ENCODE peak calls at places on chromosomes 5 and 9, in five cellular contexts. F is prostate gland, D is GM12891, C is NB4, L is K562. P is an unnamed sample.

GRCh38 chr9:116395409-116396037 is 241.9 kb downstream of the PAPPA start:
- DNase-seq in C (no peak), D (no peak), L (no peak), F (no peak), P (peak; percentile 68)

GRCh38 chr5:90898330-90899013 is 339.9 kb downstream of the ADGRV1 start:
- DNase-seq in L (no peak), F (no peak), C (no peak), D (no peak), P (no peak)

GRCh38 chr9:132412089-132412488 is 2.1 kb downstream of the CFAP77 start:
- DNase-seq in D (no peak), F (no peak), L (peak; percentile 43), C (peak; percentile 42), P (peak; percentile 41)

GRCh38 chr5:149002053-149002452 is 60.8 kb downstream of the SH3TC2 start:
- DNase-seq in L (no peak), D (no peak), C (peak; percentile 27), F (no peak), P (no peak)

GRCh38 chr9:113581865-113582697 is 118.6 kb downstream of the RGS3 start:
- DNase-seq in F (peak; percentile 48), L (no peak), D (peak; percentile 84), C (peak; percentile 57), P (peak; percentile 78)

GRCh38 chr9:132630811-132631210 is 39.0 kb downstream of the DDX31 start:
- DNase-seq in D (no peak), C (no peak), L (no peak), F (no peak), P (no peak)

GRCh38 chr5:395156-395920 is 47.6 kb upstream of the EXOC3 start:
- DNase-seq in F (peak; percentile 2), C (peak; percentile 60), L (peak; percentile 6), D (no peak), P (no peak)

GRCh38 chr9:93501406-93501805 is 48.0 kb upstream of the FAM120AOS start:
- DNase-seq in F (no peak), C (no peak), D (no peak), L (no peak), P (peak; percentile 58)

GRCh38 chr9:136831720-136832104 is 10.6 kb upstream of the AJM1 start:
- DNase-seq in L (no peak), F (no peak), D (no peak), C (no peak), P (no peak)

GRCh38 chr5:150068071-150068470 is 18.3 kb downstream of the CSF1R start:
- DNase-seq in F (no peak), D (no peak), C (no peak), L (no peak), P (no peak)

GRCh38 chr9:114108016-114108833 is 9.1 kb upstream of the KIF12 start:
- DNase-seq in C (peak; percentile 73), F (peak; percentile 79), D (peak; percentile 72), L (peak; percentile 79), P (peak; percentile 71)

GRCh38 chr5:134530375-134531077 is 5.1 kb downstream of the JADE2 start:
- DNase-seq in L (no peak), F (no peak), C (no peak), D (no peak), P (no peak)

GRCh38 chr5:133848306-133848924 is 120.0 kb downstream of the C5orf15 start:
- DNase-seq in F (no peak), L (no peak), C (no peak), D (no peak), P (no peak)

GRCh38 chr5:158876263-158876942 is 223.3 kb downstream of the EBF1 start:
- DNase-seq in F (no peak), D (no peak), C (no peak), L (no peak), P (no peak)

GRCh38 chr5:157384971-157385709 is 74.9 kb upstream of the NIPAL4 start:
- DNase-seq in D (no peak), C (no peak), F (peak; percentile 24), L (no peak), P (no peak)

GRCh38 chr5:34536699-34537098 is 119.4 kb upstream of the RAI14 start:
- DNase-seq in C (no peak), D (no peak), F (no peak), L (no peak), P (no peak)

GRCh38 chr9:75912951-75913350 is 22.5 kb downstream of the PCSK5 start:
- DNase-seq in C (no peak), F (no peak), L (no peak), D (no peak), P (no peak)

GRCh38 chr5:73201547-73202513 is 28.8 kb downstream of the TMEM174 start:
- DNase-seq in F (no peak), D (peak; percentile 46), L (peak; percentile 84), C (peak; percentile 72), P (peak; percentile 83)

GRCh38 chr5:9765421-9765820 is 135.3 kb upstream of the TAS2R1 start:
- DNase-seq in L (no peak), C (no peak), F (no peak), D (no peak), P (no peak)

GRCh38 chr9:119370816-119371215 is 1.6 kb upstream of the BRINP1 start:
- DNase-seq in L (peak; percentile 16), F (peak; percentile 7), D (peak; percentile 28), C (peak; percentile 21), P (peak; percentile 11)

DNA sequence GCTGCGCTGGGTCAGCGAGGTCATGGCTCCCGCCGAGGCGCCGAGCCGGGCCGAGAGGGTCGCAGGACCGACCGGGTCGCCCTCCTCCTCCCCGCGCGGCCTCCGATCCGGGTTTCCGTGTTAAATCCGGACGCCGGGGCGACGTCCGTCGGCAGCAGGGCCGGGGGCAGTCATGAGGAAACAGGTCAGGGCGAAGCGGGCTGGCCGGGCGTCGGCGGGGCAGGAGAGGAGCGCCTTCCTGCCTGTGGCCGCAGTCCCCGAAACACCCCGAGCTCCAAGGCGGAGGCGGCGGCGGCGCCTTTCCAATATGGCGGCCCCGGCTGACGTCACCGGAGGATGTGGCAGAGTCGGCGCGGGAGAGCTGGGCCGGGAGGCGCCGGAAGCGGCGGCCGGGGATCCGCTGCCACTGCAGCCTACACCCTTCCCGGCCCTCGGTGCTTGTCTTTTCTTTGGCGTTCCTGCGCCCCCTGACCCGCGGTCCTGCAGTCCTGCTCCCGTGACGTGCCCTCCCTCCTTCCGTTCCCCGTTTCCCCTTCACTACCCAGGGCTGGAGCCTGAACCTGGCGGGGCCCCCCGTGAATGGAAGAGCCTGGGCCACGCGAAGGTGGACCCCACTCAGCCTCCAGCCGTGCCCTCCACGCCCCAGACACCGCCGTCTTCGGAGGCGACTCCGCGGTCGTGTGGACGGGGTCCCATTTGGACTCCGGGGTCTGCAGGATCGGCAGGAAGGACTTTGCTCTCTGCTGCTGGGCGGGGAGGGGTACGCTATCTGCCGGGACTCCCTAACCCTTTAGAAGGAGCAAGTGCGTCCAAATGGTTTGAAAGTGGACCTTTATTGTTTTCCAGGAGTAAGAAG is at the start of gene GOLPH3:
- DNase-seq in F (peak; percentile 92), D (peak; percentile 84), L (peak; percentile 94), C (peak; percentile 96), P (peak; percentile 90)
- TF ChIP-seq POLR2A in F (peak; percentile 88), D (peak; percentile 91), L (peak; percentile 98), C (peak; percentile 98), P (peak; percentile 97)

DNA sequence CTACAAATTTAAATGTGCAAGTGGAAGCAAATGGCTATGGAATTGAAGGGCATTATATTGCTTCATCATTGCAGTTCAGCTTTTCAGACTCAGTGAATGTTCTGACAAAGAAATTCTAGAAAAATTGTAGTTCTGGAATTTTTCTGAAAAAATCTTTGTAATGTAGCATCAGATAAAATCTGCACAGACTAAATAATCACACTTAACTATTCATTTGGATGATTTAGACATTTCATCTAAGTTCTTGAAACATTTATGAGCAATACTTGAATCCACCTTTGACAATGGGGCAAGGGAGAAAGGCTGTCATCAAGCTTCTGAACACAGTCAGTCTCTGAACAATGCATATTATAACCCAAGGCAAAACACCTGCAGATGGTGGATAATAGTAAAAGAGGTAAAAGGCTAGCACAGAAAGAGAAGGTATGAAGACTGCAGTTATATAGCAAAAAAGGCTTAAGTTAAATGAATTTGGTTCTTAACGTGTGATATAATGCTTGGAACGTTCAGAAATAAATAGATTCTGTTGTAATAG is 1352.0 kb upstream of the NUDT12 start:
- DNase-seq in D (no peak), F (no peak), L (no peak), C (no peak), P (no peak)
- TF ChIP-seq POLR2A in D (no peak), F (no peak), L (no peak), C (no peak), P (no peak)

GRCh38 chr9:37079370-37080164 is 40.8 kb upstream of the ZCCHC7 start:
- DNase-seq in F (peak; percentile 91), D (peak; percentile 71), C (peak; percentile 90), L (peak; percentile 85), P (peak; percentile 97)
- TF ChIP-seq POLR2A in F (peak; percentile 65), D (peak; percentile 87), C (peak; percentile 49), L (peak; percentile 81), P (peak; percentile 89)

DNA sequence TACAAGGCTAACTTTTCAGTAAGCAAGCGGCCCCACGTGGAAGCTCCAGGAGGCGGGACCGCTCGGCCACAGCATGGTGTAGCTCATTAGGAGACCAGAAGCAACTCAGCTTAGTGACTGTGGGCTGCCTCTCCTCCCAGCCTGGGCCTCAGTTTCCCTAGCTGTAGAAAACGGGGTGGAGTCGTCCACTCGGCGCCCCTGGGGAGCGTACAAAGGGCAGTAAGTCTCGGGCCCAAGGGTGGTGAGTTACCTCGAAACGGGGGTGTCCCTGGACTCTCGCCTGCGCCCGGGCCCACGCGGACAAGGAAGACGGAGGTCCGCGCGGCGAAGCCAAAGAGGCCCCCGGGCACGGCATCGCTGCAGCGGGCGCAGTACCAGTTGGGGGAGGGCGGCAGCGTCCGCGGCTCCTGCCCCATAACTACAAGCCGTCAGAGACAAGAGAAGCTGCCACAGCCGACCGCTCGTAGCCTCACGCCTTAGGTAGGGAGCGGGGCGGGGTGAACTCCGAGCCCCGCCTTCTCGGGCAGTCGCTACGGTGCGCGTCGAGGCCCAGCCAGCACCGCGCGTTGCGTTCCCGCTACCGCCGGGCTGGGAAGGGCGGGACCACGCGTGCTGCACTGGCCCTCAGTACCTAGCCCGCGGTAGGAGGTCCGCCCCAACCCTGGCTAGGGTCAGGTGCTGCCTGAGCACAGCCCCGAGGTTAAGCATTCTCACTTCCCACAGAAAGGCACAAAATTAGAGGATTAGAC is at the start of gene GEMIN5:
- DNase-seq in D (peak; percentile 83), F (peak; percentile 72), C (peak; percentile 94), L (peak; percentile 93), P (peak; percentile 94)
- TF ChIP-seq POLR2A in D (peak; percentile 57), F (peak; percentile 51), C (peak; percentile 80), L (peak; percentile 83), P (peak; percentile 64)